ENCODE peak calls at places on chromosomes 2 and 18, in seven cellular contexts. K is colonic mucosa, L is mammary epithelial cell, J is SK-N-SH, B is GM23248, F is neural progenitor cell, T is fibroblast of lung. D is an unnamed sample.

GRCh38 chr2:68203587-68203986 is 45.9 kb downstream of the PNO1 start:
- DNase-seq in K (no peak), L (no peak), J (no peak), B (no peak), F (no peak), T (no peak), D (no peak)

GRCh38 chr2:26904839-26905238 is 56.9 kb downstream of the DPYSL5 start:
- DNase-seq in K (no peak), L (no peak), J (no peak), B (no peak), F (no peak), T (no peak), D (no peak)

GRCh38 chr2:24830786-24831185 is 37.6 kb downstream of the CENPO start:
- DNase-seq in K (no peak), L (no peak), J (no peak), B (no peak), F (no peak), T (no peak), D (no peak)

GRCh38 chr2:223633656-223634055 is 31.5 kb upstream of the SCG2 start:
- DNase-seq in K (no peak), L (no peak), J (no peak), B (no peak), F (no peak), T (no peak), D (no peak)

GRCh38 chr2:148644885-148645134 is 259 bp downstream of the EPC2 start:
- DNase-seq in K (no peak), L (no peak), J (no peak), B (no peak), F (no peak), T (no peak), D (no peak)

GRCh38 chr2:20675701-20676352 is 8.9 kb downstream of the GDF7 start:
- DNase-seq in K (peak; percentile 55), L (no peak), J (no peak), B (peak; percentile 47), F (peak; percentile 51), T (no peak), D (no peak)

GRCh38 chr2:146246734-146247523 is 1597.9 kb upstream of the ACVR2A start:
- DNase-seq in K (no peak), L (no peak), J (no peak), B (peak; percentile 28), F (no peak), T (no peak), D (no peak)

GRCh38 chr18:9828794-9829712 is 56.7 kb upstream of the TXNDC2 start:
- DNase-seq in K (no peak), L (no peak), J (no peak), B (no peak), F (no peak), T (no peak), D (no peak)

GRCh38 chr2:170208967-170209366 is 31.0 kb downstream of the MYO3B start:
- DNase-seq in K (no peak), L (no peak), J (no peak), B (no peak), F (no peak), T (no peak), D (no peak)

GRCh38 chr18:27110319-27110718 is 74.8 kb downstream of the CHST9 start:
- DNase-seq in K (no peak), L (no peak), J (peak; percentile 27), B (no peak), F (no peak), T (no peak), D (no peak)

GRCh38 chr18:47968006-47968676 is 37.7 kb upstream of the SMAD2 start:
- DNase-seq in K (no peak), L (no peak), J (no peak), B (peak; percentile 1), F (peak; percentile 93), T (no peak), D (peak; percentile 34)

GRCh38 chr18:32366586-32367538 is 103.8 kb downstream of the GAREM1 start:
- DNase-seq in K (no peak), L (peak; percentile 24), J (no peak), B (peak; percentile 52), F (no peak), T (peak; percentile 31), D (peak; percentile 79)

GRCh38 chr2:240400319-240401161 is 34.9 kb upstream of the GPC1 start:
- DNase-seq in K (no peak), L (no peak), J (no peak), B (no peak), F (no peak), T (no peak), D (no peak)

GRCh38 chr2:230915297-230915696 is 9.7 kb downstream of the GPR55 start:
- DNase-seq in K (no peak), L (no peak), J (no peak), B (no peak), F (no peak), T (no peak), D (no peak)

GRCh38 chr2:196590286-196590685 is 49.2 kb upstream of the CCDC150 start:
- DNase-seq in K (no peak), L (no peak), J (no peak), B (peak; percentile 47), F (no peak), T (no peak), D (peak; percentile 68)

GRCh38 chr2:192313773-192314172 is 119.0 kb upstream of the TMEFF2 start:
- DNase-seq in K (no peak), L (no peak), J (no peak), B (no peak), F (no peak), T (no peak), D (no peak)

GRCh38 chr2:29921560-29921915 is at the start of gene ALK:
- DNase-seq in K (peak; percentile 72), L (peak; percentile 88), J (peak; percentile 99), B (peak; percentile 93), F (peak; percentile 98), T (peak; percentile 43), D (peak; percentile 95)

GRCh38 chr18:48614005-48614404 is 75.2 kb downstream of the CTIF start:
- DNase-seq in K (no peak), L (no peak), J (no peak), B (no peak), F (no peak), T (no peak), D (no peak)

DNA sequence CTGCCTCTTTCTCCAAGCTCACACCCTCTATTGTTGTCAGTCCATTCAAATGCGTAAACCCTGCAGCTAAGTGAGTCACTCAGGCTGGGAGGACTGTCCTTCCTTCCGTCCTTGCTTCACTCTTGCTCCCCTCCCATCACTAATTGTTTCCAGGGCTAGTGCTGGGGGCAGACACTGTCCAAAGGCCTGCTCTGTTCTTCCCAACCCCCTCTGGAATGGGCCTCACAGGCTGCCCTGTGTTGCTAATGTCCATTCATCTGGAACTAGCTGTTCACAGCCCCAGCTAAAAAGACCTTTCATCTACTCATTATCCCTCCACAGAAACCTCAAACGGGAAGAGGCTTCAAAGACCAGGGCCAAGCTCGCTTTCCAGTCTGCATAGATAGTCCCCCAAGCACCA is 31.9 kb upstream of the NRP2 start:
- DNase-seq in K (no peak), L (peak; percentile 78), J (no peak), B (peak; percentile 94), F (peak; percentile 66), T (peak; percentile 16), D (peak; percentile 90)
- H3K9ac ChIP-seq in K (no peak overlapping the region), L (no peak overlapping the region), J (no peak overlapping the region), B (no peak overlapping the region), F (no peak overlapping the region), T (no peak overlapping the region), D (no peak overlapping the region)

GRCh38 chr2:42926438-42927333 is 134.3 kb upstream of the HAAO start:
- DNase-seq in K (peak; percentile 68), L (no peak), J (no peak), B (no peak), F (peak; percentile 30), T (no peak), D (no peak)
- H3K9ac ChIP-seq in K (peak overlapping the region; percentile 89), L (no peak overlapping the region), J (no peak overlapping the region), B (peak overlapping the region; percentile 83), F (no peak overlapping the region), T (no peak overlapping the region), D (peak overlapping the region; percentile 94)

DNA sequence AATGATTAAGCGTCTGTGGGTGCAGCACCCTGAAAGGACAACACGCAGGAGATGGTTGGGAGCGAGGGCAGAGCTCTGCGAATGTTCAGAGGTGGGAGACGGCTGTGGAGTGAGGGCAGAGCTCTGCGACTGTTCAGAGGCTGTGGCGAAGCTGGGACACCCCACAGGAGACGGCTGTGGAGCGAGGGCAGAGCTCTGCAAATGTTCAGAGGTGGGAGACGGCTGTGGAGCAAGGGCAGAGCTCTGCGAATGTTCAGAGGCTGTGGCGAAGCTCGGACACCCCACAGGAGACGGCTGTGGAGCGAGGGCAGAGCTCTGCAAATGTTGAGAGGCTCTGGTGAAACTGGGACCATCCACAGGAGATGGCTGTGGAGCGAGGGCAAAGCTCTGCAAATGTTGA is 40.0 kb upstream of the SNTG2 start:
- DNase-seq in K (no peak), L (no peak), J (no peak), B (no peak), F (no peak), T (no peak), D (no peak)
- H3K9ac ChIP-seq in K (no peak overlapping the region), L (no peak overlapping the region), J (no peak overlapping the region), B (no peak overlapping the region), F (no peak overlapping the region), T (no peak overlapping the region), D (no peak overlapping the region)

DNA sequence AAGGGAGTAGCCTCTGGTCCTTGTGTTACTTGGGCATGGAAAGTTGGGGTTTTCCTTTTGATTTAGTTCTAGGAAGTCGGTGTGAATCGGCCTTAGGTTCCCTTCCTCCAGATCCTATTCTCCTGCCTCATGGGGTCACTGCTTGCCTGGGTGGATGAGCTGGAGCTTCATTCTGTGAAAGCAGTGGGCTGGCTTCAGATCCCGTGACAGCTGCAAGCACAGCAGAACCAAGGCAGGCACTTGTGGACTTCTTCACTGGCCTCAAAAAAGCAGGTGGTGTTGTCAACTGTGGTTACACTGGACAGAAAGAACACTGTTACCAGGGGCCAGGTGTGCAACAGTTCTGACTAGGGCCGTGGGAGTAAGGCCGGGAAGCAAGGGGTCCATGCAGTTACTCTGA is 243.4 kb downstream of the LDLRAD4 start:
- DNase-seq in K (no peak), L (no peak), J (no peak), B (no peak), F (no peak), T (no peak), D (no peak)
- H3K9ac ChIP-seq in K (no peak overlapping the region), L (no peak overlapping the region), J (no peak overlapping the region), B (no peak overlapping the region), F (no peak overlapping the region), T (no peak overlapping the region), D (no peak overlapping the region)

GRCh38 chr2:1622521-1623200 is 121.7 kb downstream of the PXDN start:
- DNase-seq in K (no peak), L (no peak), J (no peak), B (no peak), F (no peak), T (no peak), D (no peak)

GRCh38 chr2:1623906-1624445 is 120.3 kb downstream of the PXDN start:
- DNase-seq in K (no peak), L (no peak), J (no peak), B (no peak), F (no peak), T (no peak), D (no peak)

GRCh38 chr2:1627628-1628371 is 116.5 kb downstream of the PXDN start:
- DNase-seq in K (no peak), L (no peak), J (no peak), B (no peak), F (no peak), T (no peak), D (no peak)

GRCh38 chr2:1626271-1626681 is 118.0 kb downstream of the PXDN start:
- DNase-seq in K (no peak), L (no peak), J (no peak), B (no peak), F (no peak), T (no peak), D (no peak)

GRCh38 chr2:1625281-1626001 is 118.9 kb downstream of the PXDN start:
- DNase-seq in K (no peak), L (peak; percentile 100), J (peak; percentile 79), B (peak; percentile 60), F (peak; percentile 83), T (peak; percentile 72), D (peak; percentile 61)
- H3K9ac ChIP-seq in K (no peak overlapping the region), L (peak overlapping the region; percentile 38), J (no peak overlapping the region), B (no peak overlapping the region), F (no peak overlapping the region), T (no peak overlapping the region), D (no peak overlapping the region)